ENCODE peak calls at places on chromosomes 6 and 20, in nine cellular contexts. W is neural progenitor cell, Q is GM04503, G is T follicular helper cell, I is NCI-H345, O is GM19239, D is glutamatergic neuron, K is HEK293T, R is iPS DF 6.9. C is an unnamed sample.

GRCh38 chr6:13708679-13709261 is 2.9 kb downstream of the RANBP9 start:
- DNase-seq in W (no peak), Q (no peak), G (no peak), I (no peak), O (no peak), D (no peak), K (no peak), R (no peak), C (no peak)

GRCh38 chr20:34268851-34269668 is 27.8 kb downstream of the ASIP start:
- DNase-seq in W (peak; percentile 53), Q (no peak), G (no peak), I (no peak), O (no peak), D (peak; percentile 48), K (no peak), R (no peak), C (no peak)

GRCh38 chr6:133774356-133774755 is 114.6 kb upstream of the TCF21 start:
- DNase-seq in W (no peak), Q (no peak), G (no peak), I (no peak), O (no peak), D (no peak), K (no peak), R (no peak), C (no peak)

GRCh38 chr6:37134622-37135191 is 35.2 kb upstream of the PIM1 start:
- DNase-seq in W (no peak), Q (peak; percentile 95), G (no peak), I (no peak), O (no peak), D (no peak), K (no peak), R (no peak), C (no peak)

GRCh38 chr20:25484224-25484846 is 76.9 kb downstream of the GINS1 start:
- DNase-seq in W (no peak), Q (no peak), G (no peak), I (no peak), O (no peak), D (no peak), K (no peak), R (no peak), C (no peak)

GRCh38 chr6:9647599-9647998 is 767.3 kb downstream of the TFAP2A start:
- DNase-seq in W (no peak), Q (no peak), G (no peak), I (no peak), O (no peak), D (no peak), K (no peak), R (no peak), C (no peak)

GRCh38 chr6:108114861-108115597 is 40.5 kb upstream of the OSTM1 start:
- DNase-seq in W (peak; percentile 89), Q (no peak), G (no peak), I (no peak), O (no peak), D (peak; percentile 72), K (no peak), R (no peak), C (no peak)

GRCh38 chr6:35202066-35202546 is 11.7 kb upstream of the SCUBE3 start:
- DNase-seq in W (no peak), Q (no peak), G (no peak), I (no peak), O (no peak), D (no peak), K (no peak), R (no peak), C (no peak)

GRCh38 chr6:121732641-121733040 is 297.2 kb downstream of the GJA1 start:
- DNase-seq in W (no peak), Q (no peak), G (no peak), I (no peak), O (no peak), D (no peak), K (no peak), R (no peak), C (no peak)

GRCh38 chr20:45611054-45611453 is 18.5 kb upstream of the WFDC10A start:
- DNase-seq in W (no peak), Q (peak; percentile 54), G (no peak), I (no peak), O (no peak), D (no peak), K (no peak), R (no peak), C (no peak)

GRCh38 chr6:134911532-134911931 is 38.4 kb downstream of the ALDH8A1 start:
- DNase-seq in W (no peak), Q (peak; percentile 67), G (no peak), I (no peak), O (no peak), D (no peak), K (no peak), R (no peak), C (no peak)